ENCODE peak calls at places on chromosomes 4 and X, in ten cellular contexts. J, Z, L, E, H, P, V, D, S and M are unnamed samples.

GRCh38 chr4:71406459-71406963 is 67.7 kb downstream of the SLC4A4 start:
- DNase-seq in E (peak; percentile 35), V (no peak), Z (no peak), S (no peak), D (peak; percentile 45), J (no peak), L (no peak), H (no peak), P (no peak), M (no peak)

GRCh38 chrX:70253377-70254062 is 6.5 kb downstream of the P2RY4 start:
- DNase-seq in H (no peak), L (no peak), Z (no peak), J (peak; percentile 61), E (no peak), P (peak; percentile 67), S (no peak), V (no peak), D (no peak), M (no peak)

GRCh38 chr4:87848622-87849351 is 16.0 kb downstream of the MEPE start:
- DNase-seq in H (peak; percentile 81), P (peak; percentile 33), L (peak; percentile 56), Z (no peak), E (peak; percentile 27), V (peak; percentile 29), J (peak; percentile 55), S (peak; percentile 42), D (peak; percentile 83), M (no peak)

GRCh38 chr4:13266687-13267086 is 217.5 kb downstream of the RAB28 start:
- DNase-seq in Z (no peak), J (no peak), S (no peak), E (no peak), D (no peak), V (no peak), L (no peak), H (no peak), P (no peak), M (no peak)

GRCh38 chr4:173448103-173448502 is 49.2 kb upstream of the SCRG1 start:
- DNase-seq in Z (no peak), L (no peak), D (peak; percentile 60), P (no peak), E (no peak), S (no peak), J (no peak), V (peak; percentile 90), H (no peak), M (no peak)

GRCh38 chr4:77804471-77804870 is 14.7 kb downstream of the CNOT6L start:
- DNase-seq in S (no peak), H (no peak), V (no peak), E (no peak), J (no peak), Z (no peak), P (no peak), L (no peak), D (peak; percentile 5), M (no peak)

GRCh38 chr4:15774020-15774420 is 4.1 kb upstream of the CD38 start:
- DNase-seq in V (no peak), D (no peak), Z (no peak), H (peak; percentile 55), L (no peak), E (no peak), J (no peak), S (no peak), P (peak; percentile 38), M (no peak)

GRCh38 chr4:88291003-88291402 is 6.6 kb upstream of the PPM1K start:
- DNase-seq in J (peak; percentile 57), L (peak; percentile 42), V (no peak), Z (no peak), E (no peak), H (no peak), P (peak; percentile 30), S (no peak), D (peak; percentile 52), M (no peak)

GRCh38 chr4:153215976-153216375 is 11.7 kb downstream of the TRIM2 start:
- DNase-seq in L (no peak), J (no peak), D (no peak), S (no peak), P (no peak), H (no peak), Z (no peak), V (no peak), E (no peak), M (no peak)

GRCh38 chr4:102564399-102564921 is 63.3 kb downstream of the NFKB1 start:
- DNase-seq in V (no peak), P (peak; percentile 90), L (no peak), E (no peak), Z (no peak), J (peak; percentile 15), D (peak; percentile 73), H (peak; percentile 77), S (no peak), M (no peak)

GRCh38 chr4:41369680-41370079 is 113.0 kb downstream of the UCHL1 start:
- DNase-seq in J (no peak), P (no peak), H (no peak), D (no peak), V (no peak), S (no peak), Z (no peak), E (no peak), L (peak; percentile 63), M (no peak)

GRCh38 chr4:160193787-160194186 is 1090.9 kb downstream of the RAPGEF2 start:
- DNase-seq in S (no peak), P (no peak), Z (no peak), D (no peak), H (no peak), E (no peak), J (no peak), L (no peak), V (no peak), M (no peak)

GRCh38 chrX:50747471-50747900 is 66.5 kb downstream of the SHROOM4 start:
- DNase-seq in H (peak; percentile 20), Z (no peak), P (peak; percentile 8), J (peak; percentile 15), L (no peak), V (peak; percentile 8), D (peak; percentile 10), E (peak; percentile 24), S (peak; percentile 17), M (no peak)

GRCh38 chrX:147800663-147801062 is 111.1 kb upstream of the FMR1 start:
- DNase-seq in S (no peak), E (no peak), H (no peak), L (no peak), J (no peak), P (no peak), D (no peak), V (no peak), Z (no peak), M (no peak)

DNA sequence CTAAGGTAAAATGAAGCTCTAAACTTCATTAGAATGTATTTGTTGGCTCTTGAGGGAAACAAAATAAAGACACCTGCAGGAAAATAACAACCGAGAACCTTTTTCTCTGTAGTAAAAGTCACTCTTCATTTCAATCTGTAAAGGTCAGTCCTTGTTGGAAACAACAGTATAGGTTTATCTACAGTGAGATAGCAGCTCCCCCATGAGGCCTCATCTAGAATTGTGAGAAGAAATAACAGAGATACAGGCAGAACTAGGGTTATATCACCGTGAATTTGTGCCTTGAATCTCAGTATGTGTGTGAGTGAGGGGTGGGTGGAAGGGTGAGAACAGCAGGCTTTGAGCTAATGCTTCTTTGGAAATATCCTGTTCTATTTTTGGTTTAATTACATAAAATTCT is 107.8 kb upstream of the FMR1 start:
- DNase-seq in S (no peak), Z (no peak), E (peak; percentile 3), V (no peak), H (peak; percentile 38), P (no peak), D (no peak), L (peak; percentile 2), J (peak; percentile 4), M (no peak)
- TF ChIP-seq CTCF in S (no peak), Z (no peak), E (no peak), V (peak; percentile 28), H (peak; percentile 43), P (no peak), D (no peak), L (peak; percentile 17), J (no peak), M (peak; percentile 70)

GRCh38 chr4:51907001-51907669 is 64.2 kb downstream of the DCUN1D4 start:
- DNase-seq in J (no peak), V (no peak), L (no peak), D (no peak), H (no peak), S (no peak), Z (no peak), E (no peak), P (no peak), M (no peak)

GRCh38 chr4:51906167-51906647 is 63.3 kb downstream of the DCUN1D4 start:
- DNase-seq in Z (no peak), L (no peak), D (no peak), H (peak; percentile 85), S (no peak), P (no peak), J (no peak), V (no peak), E (no peak), M (no peak)

DNA sequence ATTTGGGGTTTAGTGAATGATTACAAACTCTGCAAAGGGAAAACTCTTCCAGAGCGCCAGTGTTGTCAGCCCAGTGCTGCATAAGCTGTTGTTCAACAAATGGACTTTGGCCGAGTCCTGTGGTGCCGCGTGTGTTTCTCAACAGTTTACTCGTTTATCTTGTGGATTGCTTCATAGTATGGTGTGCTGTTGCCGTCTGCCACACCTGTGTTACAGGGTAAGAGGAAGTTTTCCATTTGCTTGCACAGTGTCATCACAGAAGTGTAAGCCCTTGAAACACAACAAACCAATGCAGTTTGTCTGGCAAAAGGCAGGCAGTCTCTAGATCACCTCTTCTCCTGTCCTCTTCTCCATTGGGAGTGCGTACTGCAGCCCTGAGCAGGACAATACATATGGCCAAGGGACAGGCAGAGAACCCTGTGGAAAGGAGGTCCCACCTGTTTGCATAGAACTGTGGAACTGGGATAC is 66.3 kb downstream of the DCUN1D4 start:
- DNase-seq in E (no peak), H (no peak), S (no peak), D (no peak), L (no peak), P (no peak), Z (no peak), J (no peak), V (no peak), M (no peak)
- TF ChIP-seq CTCF in E (no peak), H (no peak), S (no peak), D (no peak), L (no peak), P (no peak), Z (no peak), J (no peak), V (no peak), M (no peak)

DNA sequence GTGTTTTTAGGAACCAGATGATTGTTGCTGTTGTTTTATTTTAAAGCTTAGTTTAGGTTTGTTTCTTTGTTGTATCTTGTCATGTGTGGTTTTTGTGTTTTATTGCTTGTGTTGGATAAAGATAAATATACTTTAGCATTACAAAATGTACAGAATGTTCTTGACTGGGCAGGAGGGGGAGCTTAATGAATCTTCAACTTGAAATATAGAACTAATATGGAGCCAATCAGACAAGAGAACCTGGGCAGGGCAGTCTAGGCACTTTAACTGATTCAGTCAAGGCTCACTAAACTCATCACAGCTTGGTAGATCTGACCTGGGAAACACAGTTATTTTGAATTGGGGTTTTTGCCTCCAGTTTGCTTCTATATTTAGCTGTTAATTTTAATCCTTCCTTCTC is 304.2 kb downstream of the ARHGAP24 start:
- DNase-seq in V (no peak), Z (no peak), E (no peak), J (no peak), H (no peak), L (no peak), D (peak; percentile 65), S (no peak), P (no peak), M (no peak)
- TF ChIP-seq CTCF in V (no peak), Z (no peak), E (no peak), J (no peak), H (no peak), L (no peak), D (no peak), S (no peak), P (no peak), M (no peak)

GRCh38 chr4:7002336-7002735 is 40.8 kb upstream of the TADA2B start:
- DNase-seq in P (peak; percentile 10), D (no peak), V (no peak), S (no peak), E (no peak), J (no peak), L (no peak), H (no peak), Z (no peak), M (no peak)
- TF ChIP-seq CTCF in P (no peak), D (no peak), V (no peak), S (no peak), E (no peak), J (no peak), L (no peak), H (no peak), Z (no peak), M (no peak)